ENCODE peak calls at places on chromosomes 4 and X, in nine cellular contexts. One of them, this sample, is unnamed.

GRCh38 chr4:176709417-176709816 is 83.3 kb downstream of the VEGFC start:
- DNase-seq in stimulated activated CD8-positive, alpha-beta memory T cell treated with anti-CD3 and anti-CD28 coated beads, Interleukin-7, amount 100 ng/mL, for 1 hour: no peak
- DNase-seq in activated T-helper 2 cell treated with anti-CD3 and anti-CD28 coated beads, Interferon-gamma antibody, Interleukin-2, Interleukin-4, amounts not matched to agents 10 μg/mL and 5 μg/mL and 100 μg/mL, durations not matched to agents 14 hours and 24 hours and 36 hours: no peak
- DNase-seq in H1: no peak
- DNase-seq in NCI-H69: no peak
- DNase-seq in NCI-H748 treated with DMSO at 0.1 percent for 48 hours: no peak
- DNase-seq in effector CD4-positive, alpha-beta T cell: no peak
- DNase-seq in iris pigment epithelial cell: peak
- DNase-seq in astrocyte of the spinal cord: peak
- DNase-seq in this sample: no peak

GRCh38 chr4:113101669-113102068 is 52.2 kb downstream of the ANK2 start:
- DNase-seq in effector CD4-positive, alpha-beta T cell: no peak
- DNase-seq in astrocyte of the spinal cord: peak
- DNase-seq in activated T-helper 2 cell treated with anti-CD3 and anti-CD28 coated beads, Interferon-gamma antibody, Interleukin-2, Interleukin-4, amounts not matched to agents 10 μg/mL and 5 μg/mL and 100 μg/mL, durations not matched to agents 14 hours and 24 hours and 36 hours: no peak
- DNase-seq in H1: no peak
- DNase-seq in iris pigment epithelial cell: peak
- DNase-seq in NCI-H748 treated with DMSO at 0.1 percent for 48 hours: no peak
- DNase-seq in NCI-H69: no peak
- DNase-seq in stimulated activated CD8-positive, alpha-beta memory T cell treated with anti-CD3 and anti-CD28 coated beads, Interleukin-7, amount 100 ng/mL, for 1 hour: no peak
- DNase-seq in this sample: no peak

GRCh38 chr4:85591361-85592098 is 116.6 kb downstream of the ARHGAP24 start:
- DNase-seq in stimulated activated CD8-positive, alpha-beta memory T cell treated with anti-CD3 and anti-CD28 coated beads, Interleukin-7, amount 100 ng/mL, for 1 hour: no peak
- DNase-seq in astrocyte of the spinal cord: no peak
- DNase-seq in H1: no peak
- DNase-seq in effector CD4-positive, alpha-beta T cell: no peak
- DNase-seq in activated T-helper 2 cell treated with anti-CD3 and anti-CD28 coated beads, Interferon-gamma antibody, Interleukin-2, Interleukin-4, amounts not matched to agents 10 μg/mL and 5 μg/mL and 100 μg/mL, durations not matched to agents 14 hours and 24 hours and 36 hours: no peak
- DNase-seq in iris pigment epithelial cell: no peak
- DNase-seq in NCI-H748 treated with DMSO at 0.1 percent for 48 hours: no peak
- DNase-seq in NCI-H69: no peak
- DNase-seq in this sample: no peak

GRCh38 chrX:57070185-57070984 is 51.0 kb downstream of the SPIN2B start:
- DNase-seq in NCI-H69: no peak
- DNase-seq in stimulated activated CD8-positive, alpha-beta memory T cell treated with anti-CD3 and anti-CD28 coated beads, Interleukin-7, amount 100 ng/mL, for 1 hour: no peak
- DNase-seq in iris pigment epithelial cell: no peak
- DNase-seq in NCI-H748 treated with DMSO at 0.1 percent for 48 hours: no peak
- DNase-seq in H1: no peak
- DNase-seq in activated T-helper 2 cell treated with anti-CD3 and anti-CD28 coated beads, Interferon-gamma antibody, Interleukin-2, Interleukin-4, amounts not matched to agents 10 μg/mL and 5 μg/mL and 100 μg/mL, durations not matched to agents 14 hours and 24 hours and 36 hours: no peak
- DNase-seq in effector CD4-positive, alpha-beta T cell: no peak
- DNase-seq in astrocyte of the spinal cord: no peak
- DNase-seq in this sample: no peak

GRCh38 chr4:145289403-145290076 is 109.2 kb upstream of the OTUD4 start:
- DNase-seq in NCI-H748 treated with DMSO at 0.1 percent for 48 hours: no peak
- DNase-seq in stimulated activated CD8-positive, alpha-beta memory T cell treated with anti-CD3 and anti-CD28 coated beads, Interleukin-7, amount 100 ng/mL, for 1 hour: no peak
- DNase-seq in H1: no peak
- DNase-seq in iris pigment epithelial cell: peak
- DNase-seq in NCI-H69: no peak
- DNase-seq in activated T-helper 2 cell treated with anti-CD3 and anti-CD28 coated beads, Interferon-gamma antibody, Interleukin-2, Interleukin-4, amounts not matched to agents 10 μg/mL and 5 μg/mL and 100 μg/mL, durations not matched to agents 14 hours and 24 hours and 36 hours: no peak
- DNase-seq in effector CD4-positive, alpha-beta T cell: no peak
- DNase-seq in astrocyte of the spinal cord: peak
- DNase-seq in this sample: peak

GRCh38 chr4:153432971-153433752 is 33.0 kb upstream of the TMEM131L start:
- DNase-seq in iris pigment epithelial cell: peak
- DNase-seq in stimulated activated CD8-positive, alpha-beta memory T cell treated with anti-CD3 and anti-CD28 coated beads, Interleukin-7, amount 100 ng/mL, for 1 hour: peak
- DNase-seq in NCI-H748 treated with DMSO at 0.1 percent for 48 hours: no peak
- DNase-seq in activated T-helper 2 cell treated with anti-CD3 and anti-CD28 coated beads, Interferon-gamma antibody, Interleukin-2, Interleukin-4, amounts not matched to agents 10 μg/mL and 5 μg/mL and 100 μg/mL, durations not matched to agents 14 hours and 24 hours and 36 hours: peak
- DNase-seq in effector CD4-positive, alpha-beta T cell: peak
- DNase-seq in NCI-H69: peak
- DNase-seq in astrocyte of the spinal cord: peak
- DNase-seq in H1: peak
- DNase-seq in this sample: no peak

GRCh38 chrX:129540725-129541184 is 696 bp downstream of the OCRL start:
- DNase-seq in stimulated activated CD8-positive, alpha-beta memory T cell treated with anti-CD3 and anti-CD28 coated beads, Interleukin-7, amount 100 ng/mL, for 1 hour: no peak
- DNase-seq in NCI-H69: peak
- DNase-seq in astrocyte of the spinal cord: no peak
- DNase-seq in effector CD4-positive, alpha-beta T cell: no peak
- DNase-seq in H1: no peak
- DNase-seq in activated T-helper 2 cell treated with anti-CD3 and anti-CD28 coated beads, Interferon-gamma antibody, Interleukin-2, Interleukin-4, amounts not matched to agents 10 μg/mL and 5 μg/mL and 100 μg/mL, durations not matched to agents 14 hours and 24 hours and 36 hours: no peak
- DNase-seq in NCI-H748 treated with DMSO at 0.1 percent for 48 hours: no peak
- DNase-seq in iris pigment epithelial cell: no peak
- DNase-seq in this sample: no peak

GRCh38 chrX:110462957-110463356 is 104.3 kb downstream of the RTL9 start:
- DNase-seq in activated T-helper 2 cell treated with anti-CD3 and anti-CD28 coated beads, Interferon-gamma antibody, Interleukin-2, Interleukin-4, amounts not matched to agents 10 μg/mL and 5 μg/mL and 100 μg/mL, durations not matched to agents 14 hours and 24 hours and 36 hours: no peak
- DNase-seq in astrocyte of the spinal cord: no peak
- DNase-seq in stimulated activated CD8-positive, alpha-beta memory T cell treated with anti-CD3 and anti-CD28 coated beads, Interleukin-7, amount 100 ng/mL, for 1 hour: no peak
- DNase-seq in NCI-H69: peak
- DNase-seq in effector CD4-positive, alpha-beta T cell: no peak
- DNase-seq in NCI-H748 treated with DMSO at 0.1 percent for 48 hours: peak
- DNase-seq in iris pigment epithelial cell: no peak
- DNase-seq in H1: no peak
- DNase-seq in this sample: no peak

GRCh38 chr4:2934077-2934812 is 29.0 kb downstream of the NOP14 start:
- DNase-seq in activated T-helper 2 cell treated with anti-CD3 and anti-CD28 coated beads, Interferon-gamma antibody, Interleukin-2, Interleukin-4, amounts not matched to agents 10 μg/mL and 5 μg/mL and 100 μg/mL, durations not matched to agents 14 hours and 24 hours and 36 hours: no peak
- DNase-seq in NCI-H69: peak
- DNase-seq in effector CD4-positive, alpha-beta T cell: peak
- DNase-seq in stimulated activated CD8-positive, alpha-beta memory T cell treated with anti-CD3 and anti-CD28 coated beads, Interleukin-7, amount 100 ng/mL, for 1 hour: no peak
- DNase-seq in astrocyte of the spinal cord: peak
- DNase-seq in NCI-H748 treated with DMSO at 0.1 percent for 48 hours: no peak
- DNase-seq in iris pigment epithelial cell: peak
- DNase-seq in H1: no peak
- DNase-seq in this sample: no peak

GRCh38 chr4:176238157-176238608 is 30.8 kb downstream of the ASB5 start:
- DNase-seq in astrocyte of the spinal cord: peak
- DNase-seq in stimulated activated CD8-positive, alpha-beta memory T cell treated with anti-CD3 and anti-CD28 coated beads, Interleukin-7, amount 100 ng/mL, for 1 hour: no peak
- DNase-seq in NCI-H748 treated with DMSO at 0.1 percent for 48 hours: no peak
- DNase-seq in H1: no peak
- DNase-seq in activated T-helper 2 cell treated with anti-CD3 and anti-CD28 coated beads, Interferon-gamma antibody, Interleukin-2, Interleukin-4, amounts not matched to agents 10 μg/mL and 5 μg/mL and 100 μg/mL, durations not matched to agents 14 hours and 24 hours and 36 hours: no peak
- DNase-seq in iris pigment epithelial cell: peak
- DNase-seq in NCI-H69: no peak
- DNase-seq in effector CD4-positive, alpha-beta T cell: no peak
- DNase-seq in this sample: peak

GRCh38 chr4:107183155-107183774 is 147.2 kb upstream of the DKK2 start:
- DNase-seq in NCI-H748 treated with DMSO at 0.1 percent for 48 hours: peak
- DNase-seq in effector CD4-positive, alpha-beta T cell: no peak
- DNase-seq in activated T-helper 2 cell treated with anti-CD3 and anti-CD28 coated beads, Interferon-gamma antibody, Interleukin-2, Interleukin-4, amounts not matched to agents 10 μg/mL and 5 μg/mL and 100 μg/mL, durations not matched to agents 14 hours and 24 hours and 36 hours: no peak
- DNase-seq in stimulated activated CD8-positive, alpha-beta memory T cell treated with anti-CD3 and anti-CD28 coated beads, Interleukin-7, amount 100 ng/mL, for 1 hour: no peak
- DNase-seq in iris pigment epithelial cell: peak
- DNase-seq in NCI-H69: peak
- DNase-seq in H1: no peak
- DNase-seq in astrocyte of the spinal cord: peak
- DNase-seq in this sample: peak

GRCh38 chr4:47065099-47065498 is 33.7 kb downstream of the GABRB1 start:
- DNase-seq in activated T-helper 2 cell treated with anti-CD3 and anti-CD28 coated beads, Interferon-gamma antibody, Interleukin-2, Interleukin-4, amounts not matched to agents 10 μg/mL and 5 μg/mL and 100 μg/mL, durations not matched to agents 14 hours and 24 hours and 36 hours: no peak
- DNase-seq in stimulated activated CD8-positive, alpha-beta memory T cell treated with anti-CD3 and anti-CD28 coated beads, Interleukin-7, amount 100 ng/mL, for 1 hour: no peak
- DNase-seq in astrocyte of the spinal cord: no peak
- DNase-seq in H1: no peak
- DNase-seq in iris pigment epithelial cell: no peak
- DNase-seq in NCI-H69: no peak
- DNase-seq in effector CD4-positive, alpha-beta T cell: no peak
- DNase-seq in NCI-H748 treated with DMSO at 0.1 percent for 48 hours: no peak
- DNase-seq in this sample: no peak

GRCh38 chrX:140817943-140818342 is 108.4 kb downstream of the LINC00632 start:
- DNase-seq in NCI-H748 treated with DMSO at 0.1 percent for 48 hours: peak
- DNase-seq in stimulated activated CD8-positive, alpha-beta memory T cell treated with anti-CD3 and anti-CD28 coated beads, Interleukin-7, amount 100 ng/mL, for 1 hour: no peak
- DNase-seq in iris pigment epithelial cell: peak
- DNase-seq in H1: no peak
- DNase-seq in NCI-H69: peak
- DNase-seq in astrocyte of the spinal cord: peak
- DNase-seq in activated T-helper 2 cell treated with anti-CD3 and anti-CD28 coated beads, Interferon-gamma antibody, Interleukin-2, Interleukin-4, amounts not matched to agents 10 μg/mL and 5 μg/mL and 100 μg/mL, durations not matched to agents 14 hours and 24 hours and 36 hours: no peak
- DNase-seq in effector CD4-positive, alpha-beta T cell: no peak
- DNase-seq in this sample: peak

GRCh38 chr4:126647320-126647719 is 985.4 kb upstream of the INTU start:
- DNase-seq in NCI-H69: no peak
- DNase-seq in NCI-H748 treated with DMSO at 0.1 percent for 48 hours: no peak
- DNase-seq in iris pigment epithelial cell: no peak
- DNase-seq in H1: no peak
- DNase-seq in astrocyte of the spinal cord: no peak
- DNase-seq in stimulated activated CD8-positive, alpha-beta memory T cell treated with anti-CD3 and anti-CD28 coated beads, Interleukin-7, amount 100 ng/mL, for 1 hour: no peak
- DNase-seq in activated T-helper 2 cell treated with anti-CD3 and anti-CD28 coated beads, Interferon-gamma antibody, Interleukin-2, Interleukin-4, amounts not matched to agents 10 μg/mL and 5 μg/mL and 100 μg/mL, durations not matched to agents 14 hours and 24 hours and 36 hours: no peak
- DNase-seq in effector CD4-positive, alpha-beta T cell: no peak
- DNase-seq in this sample: no peak

GRCh38 chr4:173191623-173192041 is 23.0 kb downstream of the GALNT7 start:
- DNase-seq in stimulated activated CD8-positive, alpha-beta memory T cell treated with anti-CD3 and anti-CD28 coated beads, Interleukin-7, amount 100 ng/mL, for 1 hour: no peak
- DNase-seq in iris pigment epithelial cell: peak
- DNase-seq in astrocyte of the spinal cord: peak
- DNase-seq in NCI-H69: peak
- DNase-seq in NCI-H748 treated with DMSO at 0.1 percent for 48 hours: no peak
- DNase-seq in effector CD4-positive, alpha-beta T cell: no peak
- DNase-seq in H1: no peak
- DNase-seq in activated T-helper 2 cell treated with anti-CD3 and anti-CD28 coated beads, Interferon-gamma antibody, Interleukin-2, Interleukin-4, amounts not matched to agents 10 μg/mL and 5 μg/mL and 100 μg/mL, durations not matched to agents 14 hours and 24 hours and 36 hours: no peak
- DNase-seq in this sample: no peak

GRCh38 chr4:54100607-54101189 is 735 bp downstream of the GSX2 start:
- DNase-seq in activated T-helper 2 cell treated with anti-CD3 and anti-CD28 coated beads, Interferon-gamma antibody, Interleukin-2, Interleukin-4, amounts not matched to agents 10 μg/mL and 5 μg/mL and 100 μg/mL, durations not matched to agents 14 hours and 24 hours and 36 hours: no peak
- DNase-seq in NCI-H748 treated with DMSO at 0.1 percent for 48 hours: no peak
- DNase-seq in astrocyte of the spinal cord: no peak
- DNase-seq in NCI-H69: peak
- DNase-seq in iris pigment epithelial cell: no peak
- DNase-seq in stimulated activated CD8-positive, alpha-beta memory T cell treated with anti-CD3 and anti-CD28 coated beads, Interleukin-7, amount 100 ng/mL, for 1 hour: no peak
- DNase-seq in effector CD4-positive, alpha-beta T cell: no peak
- DNase-seq in H1: no peak
- DNase-seq in this sample: no peak

GRCh38 chrX:123217077-123217476 is 33.0 kb downstream of the GRIA3 start:
- DNase-seq in effector CD4-positive, alpha-beta T cell: no peak
- DNase-seq in H1: no peak
- DNase-seq in NCI-H748 treated with DMSO at 0.1 percent for 48 hours: no peak
- DNase-seq in activated T-helper 2 cell treated with anti-CD3 and anti-CD28 coated beads, Interferon-gamma antibody, Interleukin-2, Interleukin-4, amounts not matched to agents 10 μg/mL and 5 μg/mL and 100 μg/mL, durations not matched to agents 14 hours and 24 hours and 36 hours: no peak
- DNase-seq in stimulated activated CD8-positive, alpha-beta memory T cell treated with anti-CD3 and anti-CD28 coated beads, Interleukin-7, amount 100 ng/mL, for 1 hour: no peak
- DNase-seq in astrocyte of the spinal cord: no peak
- DNase-seq in iris pigment epithelial cell: peak
- DNase-seq in NCI-H69: no peak
- DNase-seq in this sample: no peak

GRCh38 chrX:39736219-39737211 is 361.2 kb downstream of the BCOR start:
- DNase-seq in stimulated activated CD8-positive, alpha-beta memory T cell treated with anti-CD3 and anti-CD28 coated beads, Interleukin-7, amount 100 ng/mL, for 1 hour: no peak
- DNase-seq in iris pigment epithelial cell: peak
- DNase-seq in H1: no peak
- DNase-seq in activated T-helper 2 cell treated with anti-CD3 and anti-CD28 coated beads, Interferon-gamma antibody, Interleukin-2, Interleukin-4, amounts not matched to agents 10 μg/mL and 5 μg/mL and 100 μg/mL, durations not matched to agents 14 hours and 24 hours and 36 hours: no peak
- DNase-seq in effector CD4-positive, alpha-beta T cell: no peak
- DNase-seq in NCI-H748 treated with DMSO at 0.1 percent for 48 hours: no peak
- DNase-seq in NCI-H69: peak
- DNase-seq in astrocyte of the spinal cord: peak
- DNase-seq in this sample: no peak

GRCh38 chrX:129359269-129359668 is 164.0 kb downstream of the SMARCA1 start:
- DNase-seq in astrocyte of the spinal cord: peak
- DNase-seq in stimulated activated CD8-positive, alpha-beta memory T cell treated with anti-CD3 and anti-CD28 coated beads, Interleukin-7, amount 100 ng/mL, for 1 hour: no peak
- DNase-seq in effector CD4-positive, alpha-beta T cell: no peak
- DNase-seq in activated T-helper 2 cell treated with anti-CD3 and anti-CD28 coated beads, Interferon-gamma antibody, Interleukin-2, Interleukin-4, amounts not matched to agents 10 μg/mL and 5 μg/mL and 100 μg/mL, durations not matched to agents 14 hours and 24 hours and 36 hours: no peak
- DNase-seq in NCI-H69: peak
- DNase-seq in NCI-H748 treated with DMSO at 0.1 percent for 48 hours: no peak
- DNase-seq in H1: no peak
- DNase-seq in iris pigment epithelial cell: peak
- DNase-seq in this sample: no peak

GRCh38 chrX:36859231-36859630 is 148.9 kb upstream of the FAM47C start:
- DNase-seq in astrocyte of the spinal cord: no peak
- DNase-seq in activated T-helper 2 cell treated with anti-CD3 and anti-CD28 coated beads, Interferon-gamma antibody, Interleukin-2, Interleukin-4, amounts not matched to agents 10 μg/mL and 5 μg/mL and 100 μg/mL, durations not matched to agents 14 hours and 24 hours and 36 hours: no peak
- DNase-seq in H1: no peak
- DNase-seq in NCI-H69: no peak
- DNase-seq in stimulated activated CD8-positive, alpha-beta memory T cell treated with anti-CD3 and anti-CD28 coated beads, Interleukin-7, amount 100 ng/mL, for 1 hour: no peak
- DNase-seq in iris pigment epithelial cell: no peak
- DNase-seq in NCI-H748 treated with DMSO at 0.1 percent for 48 hours: no peak
- DNase-seq in effector CD4-positive, alpha-beta T cell: no peak
- DNase-seq in this sample: no peak